ENCODE peak calls at places on chromosomes 12 and 14, in five cellular contexts. One of them, this sample, is unnamed. For H3K36me3, the result is how much of the 10 kb centered on the place peaks cover.

GRCh38 chr12:28883406-28883997 is 265.6 kb upstream of the FAR2 start:
- DNase-seq in lower lobe of right lung: no peak
- DNase-seq in PC-9: no peak
- DNase-seq in DND-41: no peak
- DNase-seq in PC-3: no peak
- DNase-seq in this sample: no peak

GRCh38 chr12:121955258-121956040 is 37.1 kb downstream of the CFAP251 start:
- DNase-seq in lower lobe of right lung: no peak
- DNase-seq in PC-9: no peak
- DNase-seq in DND-41: no peak
- DNase-seq in PC-3: peak
- DNase-seq in this sample: no peak

GRCh38 chr12:65740873-65741600 is 83.2 kb upstream of the HMGA2 start:
- DNase-seq in lower lobe of right lung: peak
- DNase-seq in PC-9: no peak
- DNase-seq in DND-41: no peak
- DNase-seq in PC-3: peak
- DNase-seq in this sample: peak

GRCh38 chr14:82431031-82431430 is 897.4 kb upstream of the SEL1L start:
- DNase-seq in lower lobe of right lung: no peak
- DNase-seq in PC-9: no peak
- DNase-seq in DND-41: no peak
- DNase-seq in PC-3: no peak
- DNase-seq in this sample: no peak

GRCh38 chr14:20614038-20614840 is 23.1 kb upstream of the RNASE12 start:
- DNase-seq in lower lobe of right lung: no peak
- DNase-seq in PC-9: no peak
- DNase-seq in DND-41: peak
- DNase-seq in PC-3: peak
- DNase-seq in this sample: no peak

GRCh38 chr14:63493246-63493645 is 49.9 kb downstream of the PPP2R5E start:
- DNase-seq in lower lobe of right lung: no peak
- DNase-seq in PC-9: no peak
- DNase-seq in DND-41: no peak
- DNase-seq in PC-3: peak
- DNase-seq in this sample: no peak

GRCh38 chr14:67166450-67166853 is 22.8 kb upstream of the GARIN2 start:
- DNase-seq in lower lobe of right lung: no peak
- DNase-seq in PC-9: peak
- DNase-seq in DND-41: peak
- DNase-seq in PC-3: peak
- DNase-seq in this sample: no peak

GRCh38 chr12:87849074-87849473 is 180.1 kb downstream of the C12orf50 start:
- DNase-seq in lower lobe of right lung: no peak
- DNase-seq in PC-9: no peak
- DNase-seq in DND-41: no peak
- DNase-seq in PC-3: no peak
- DNase-seq in this sample: no peak

GRCh38 chr12:128823216-128823915 is 392 bp downstream of the SLC15A4 start:
- DNase-seq in lower lobe of right lung: peak
- DNase-seq in PC-9: peak
- DNase-seq in DND-41: no peak
- DNase-seq in PC-3: peak
- DNase-seq in this sample: peak

GRCh38 chr14:99478133-99478532 is 2.5 kb downstream of the SETD3 start:
- DNase-seq in lower lobe of right lung: no peak
- DNase-seq in PC-9: no peak
- DNase-seq in DND-41: no peak
- DNase-seq in PC-3: no peak
- DNase-seq in this sample: no peak

GRCh38 chr14:99481745-99482099 is 513 bp downstream of the CCNK start:
- DNase-seq in lower lobe of right lung: no peak
- DNase-seq in PC-9: no peak
- DNase-seq in DND-41: peak
- DNase-seq in PC-3: peak
- DNase-seq in this sample: no peak

GRCh38 chr14:99479903-99480855 is 480 bp downstream of the SETD3 start:
- DNase-seq in lower lobe of right lung: peak
- DNase-seq in PC-9: peak
- DNase-seq in DND-41: peak
- DNase-seq in PC-3: peak
- DNase-seq in this sample: peak

GRCh38 chr14:99480856-99481744 is at the start of the genes CCNK and SETD3:
- DNase-seq in lower lobe of right lung: peak
- DNase-seq in PC-9: peak
- DNase-seq in DND-41: peak
- DNase-seq in PC-3: peak
- DNase-seq in this sample: peak

DNA sequence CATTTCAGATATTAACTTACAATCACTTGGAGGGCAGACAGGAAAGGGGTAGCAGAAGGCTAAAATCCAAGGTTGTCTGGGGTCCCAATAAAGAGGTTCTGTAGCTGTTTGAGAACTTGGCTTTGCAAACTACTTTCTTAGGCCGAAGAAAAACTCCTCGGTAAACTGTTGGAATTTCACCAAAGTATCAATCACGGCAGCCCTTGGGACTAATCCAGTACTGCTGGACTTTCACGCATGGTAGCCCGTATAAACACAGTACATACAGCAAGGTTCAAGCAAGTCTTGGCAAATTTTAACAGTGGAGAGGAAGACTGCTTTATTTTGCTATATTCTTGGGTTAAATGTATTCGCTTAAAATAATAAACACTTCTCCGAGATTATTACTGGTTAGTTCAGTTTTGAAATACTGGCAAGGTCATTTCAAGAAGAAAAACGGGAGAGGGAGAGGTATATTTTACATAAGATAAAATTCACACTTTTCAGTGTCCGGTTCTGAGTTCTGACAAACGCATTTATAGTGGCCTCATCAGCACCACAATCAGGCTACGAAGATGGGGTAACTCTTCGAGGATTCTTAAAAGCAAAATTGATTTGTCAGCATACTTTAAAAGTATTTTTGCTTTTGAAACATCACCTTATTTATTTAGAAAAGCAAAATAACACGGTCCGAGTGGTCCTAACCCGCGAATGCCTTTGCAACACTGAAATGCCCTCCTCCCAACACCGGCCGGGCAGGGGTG is 1.3 kb downstream of the SETD3 start:
- DNase-seq in lower lobe of right lung: no peak
- DNase-seq in PC-9: no peak
- DNase-seq in DND-41: no peak
- DNase-seq in PC-3: no peak
- DNase-seq in this sample: no peak
- TF ChIP-seq CTCF in lower lobe of right lung: no peak
- TF ChIP-seq CTCF in PC-9: no peak
- TF ChIP-seq CTCF in DND-41: no peak
- TF ChIP-seq CTCF in PC-3: no peak
- TF ChIP-seq CTCF in this sample: no peak

DNA sequence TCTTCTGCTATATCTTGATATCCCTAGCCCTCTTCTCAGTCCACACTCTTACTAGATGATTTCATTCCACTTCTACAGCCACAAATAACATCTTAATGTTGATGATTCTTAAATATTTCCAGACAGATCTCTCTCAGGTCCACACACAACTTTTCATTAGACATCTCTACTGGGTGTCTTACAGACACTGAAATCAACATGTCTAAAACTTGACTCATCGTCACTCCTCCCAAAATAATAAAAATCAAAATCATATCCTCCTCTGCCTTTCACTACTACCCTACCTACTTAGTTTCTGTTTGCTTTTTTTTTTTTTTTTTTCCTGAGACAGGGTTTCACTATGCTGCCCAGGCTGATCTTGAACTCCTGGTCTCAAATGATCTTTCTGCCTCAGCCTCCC is 11.8 kb downstream of the PRDM4 start:
- DNase-seq in lower lobe of right lung: no peak
- DNase-seq in PC-9: no peak
- DNase-seq in DND-41: no peak
- DNase-seq in PC-3: peak
- DNase-seq in this sample: no peak
- H3K36me3 ChIP-seq in lower lobe of right lung: half or more
- H3K36me3 ChIP-seq in PC-9: under half
- H3K36me3 ChIP-seq in DND-41: half or more
- H3K36me3 ChIP-seq in PC-3: half or more
- H3K36me3 ChIP-seq in this sample: under half

GRCh38 chr12:30823140-30823669 is 68.5 kb upstream of the CAPRIN2 start:
- DNase-seq in lower lobe of right lung: peak
- DNase-seq in PC-9: no peak
- DNase-seq in DND-41: no peak
- DNase-seq in PC-3: no peak
- DNase-seq in this sample: peak
- TF ChIP-seq CTCF in lower lobe of right lung: peak
- TF ChIP-seq CTCF in PC-9: no peak
- TF ChIP-seq CTCF in DND-41: no peak
- TF ChIP-seq CTCF in PC-3: no peak
- TF ChIP-seq CTCF in this sample: peak

GRCh38 chr14:98904677-98905076 is 367.3 kb downstream of the BCL11B start:
- DNase-seq in lower lobe of right lung: no peak
- DNase-seq in PC-9: no peak
- DNase-seq in DND-41: no peak
- DNase-seq in PC-3: no peak
- DNase-seq in this sample: no peak

GRCh38 chr14:98900721-98901272 is 371.2 kb downstream of the BCL11B start:
- DNase-seq in lower lobe of right lung: no peak
- DNase-seq in PC-9: no peak
- DNase-seq in DND-41: no peak
- DNase-seq in PC-3: no peak
- DNase-seq in this sample: no peak

GRCh38 chr14:98906123-98906995 is 365.6 kb downstream of the BCL11B start:
- DNase-seq in lower lobe of right lung: no peak
- DNase-seq in PC-9: no peak
- DNase-seq in DND-41: no peak
- DNase-seq in PC-3: peak
- DNase-seq in this sample: no peak

GRCh38 chr14:98901511-98902205 is 370.3 kb downstream of the BCL11B start:
- DNase-seq in lower lobe of right lung: no peak
- DNase-seq in PC-9: no peak
- DNase-seq in DND-41: no peak
- DNase-seq in PC-3: no peak
- DNase-seq in this sample: no peak

GRCh38 chr14:98903371-98903770 is 368.6 kb downstream of the BCL11B start:
- DNase-seq in lower lobe of right lung: no peak
- DNase-seq in PC-9: no peak
- DNase-seq in DND-41: no peak
- DNase-seq in PC-3: no peak
- DNase-seq in this sample: no peak
- H3K36me3 ChIP-seq in lower lobe of right lung: under half
- H3K36me3 ChIP-seq in PC-9: under half
- H3K36me3 ChIP-seq in DND-41: under half
- H3K36me3 ChIP-seq in PC-3: under half
- H3K36me3 ChIP-seq in this sample: under half

GRCh38 chr12:115973968-115974765 is 303.3 kb downstream of the MED13L start:
- DNase-seq in lower lobe of right lung: no peak
- DNase-seq in PC-9: no peak
- DNase-seq in DND-41: no peak
- DNase-seq in PC-3: no peak
- DNase-seq in this sample: no peak
- TF ChIP-seq CTCF in lower lobe of right lung: no peak
- TF ChIP-seq CTCF in PC-9: no peak
- TF ChIP-seq CTCF in DND-41: no peak
- TF ChIP-seq CTCF in PC-3: no peak
- TF ChIP-seq CTCF in this sample: no peak

DNA sequence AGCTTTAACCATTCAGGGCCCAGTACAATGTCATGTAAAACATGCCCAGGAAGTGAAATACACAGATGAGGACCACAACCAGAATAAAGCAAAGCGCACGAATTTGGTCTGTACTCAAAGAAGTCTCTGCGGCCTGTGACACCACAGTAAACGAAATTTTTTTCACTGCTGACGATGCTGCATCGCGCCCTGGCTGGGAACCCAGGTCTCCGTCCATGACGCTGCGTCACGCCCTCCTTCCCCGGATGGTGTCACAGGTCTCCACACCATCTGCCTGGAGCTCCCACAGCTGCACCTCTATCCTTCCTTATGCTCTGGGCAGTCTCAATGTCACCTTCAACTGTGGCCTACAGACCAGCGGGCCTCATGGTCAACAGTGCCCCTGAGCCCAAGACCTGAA is 17.8 kb downstream of the ANKLE2 start:
- DNase-seq in lower lobe of right lung: peak
- DNase-seq in PC-9: no peak
- DNase-seq in DND-41: no peak
- DNase-seq in PC-3: no peak
- DNase-seq in this sample: no peak
- H3K36me3 ChIP-seq in lower lobe of right lung: half or more
- H3K36me3 ChIP-seq in PC-9: half or more
- H3K36me3 ChIP-seq in DND-41: half or more
- H3K36me3 ChIP-seq in PC-3: half or more
- H3K36me3 ChIP-seq in this sample: half or more

GRCh38 chr12:108664338-108665258 is 30.9 kb upstream of the SELPLG start:
- DNase-seq in lower lobe of right lung: peak
- DNase-seq in PC-9: peak
- DNase-seq in DND-41: peak
- DNase-seq in PC-3: peak
- DNase-seq in this sample: peak
- TF ChIP-seq CTCF in lower lobe of right lung: peak
- TF ChIP-seq CTCF in PC-9: peak
- TF ChIP-seq CTCF in DND-41: peak
- TF ChIP-seq CTCF in PC-3: peak
- TF ChIP-seq CTCF in this sample: peak